ENCODE peak calls at places on chromosomes 1 and 21, in five cellular contexts. One of them, this sample, is unnamed.
A peak's percentile ranks its signal among the peaks of the same experiment; 100 is the strongest.

GRCh38 chr1:983736-984475 is 2.0 kb upstream of the PERM1 start:
- DNase-seq in PC-9: peak; percentile 55
- DNase-seq in nephron progenitor cell: peak; percentile 83
- DNase-seq in breast epithelium: no peak
- DNase-seq in spleen: peak; percentile 87
- DNase-seq in this sample: no peak

GRCh38 chr21:45022736-45023135 is 51.6 kb upstream of the ADARB1 start:
- DNase-seq in breast epithelium: no peak
- DNase-seq in spleen: peak; percentile 48
- DNase-seq in PC-9: no peak
- DNase-seq in nephron progenitor cell: no peak
- DNase-seq in this sample: no peak

GRCh38 chr1:1069711-1070676 is 4.1 kb downstream of the RNF223 start:
- DNase-seq in nephron progenitor cell: peak; percentile 69
- DNase-seq in spleen: peak; percentile 89
- DNase-seq in PC-9: peak; percentile 86
- DNase-seq in breast epithelium: no peak
- DNase-seq in this sample: no peak

GRCh38 chr1:81174052-81174451 is 626.7 kb upstream of the ADGRL2 start:
- DNase-seq in breast epithelium: no peak
- DNase-seq in PC-9: peak; percentile 29
- DNase-seq in spleen: no peak
- DNase-seq in nephron progenitor cell: no peak
- DNase-seq in this sample: no peak

GRCh38 chr1:76279387-76279748 is 204.8 kb downstream of the ST6GALNAC3 start:
- DNase-seq in spleen: no peak
- DNase-seq in PC-9: no peak
- DNase-seq in breast epithelium: no peak
- DNase-seq in nephron progenitor cell: no peak
- DNase-seq in this sample: no peak

GRCh38 chr21:23612210-23612609 is 1995.1 kb downstream of the MRPL39 start:
- DNase-seq in spleen: no peak
- DNase-seq in breast epithelium: no peak
- DNase-seq in nephron progenitor cell: no peak
- DNase-seq in PC-9: no peak
- DNase-seq in this sample: no peak

GRCh38 chr1:67404212-67404620 is 26.0 kb downstream of the SERBP1 start:
- DNase-seq in PC-9: no peak
- DNase-seq in nephron progenitor cell: no peak
- DNase-seq in breast epithelium: no peak
- DNase-seq in spleen: no peak
- DNase-seq in this sample: peak; percentile 14

GRCh38 chr21:36471254-36471723 is 8.6 kb downstream of the CLDN14 start:
- DNase-seq in breast epithelium: no peak
- DNase-seq in nephron progenitor cell: no peak
- DNase-seq in spleen: no peak
- DNase-seq in PC-9: peak; percentile 11
- DNase-seq in this sample: no peak

GRCh38 chr1:182615468-182616129 is 11.4 kb upstream of the RGS16 start:
- DNase-seq in PC-9: no peak
- DNase-seq in breast epithelium: peak; percentile 55
- DNase-seq in nephron progenitor cell: no peak
- DNase-seq in spleen: no peak
- DNase-seq in this sample: peak; percentile 36

GRCh38 chr1:40877681-40878080 is 15.5 kb upstream of the CITED4 start:
- DNase-seq in nephron progenitor cell: peak; percentile 35
- DNase-seq in PC-9: peak; percentile 82
- DNase-seq in breast epithelium: peak; percentile 91
- DNase-seq in spleen: peak; percentile 75
- DNase-seq in this sample: peak; percentile 92

GRCh38 chr1:66070491-66070890 is 277.8 kb downstream of the PDE4B start:
- DNase-seq in PC-9: no peak
- DNase-seq in breast epithelium: no peak
- DNase-seq in spleen: no peak
- DNase-seq in nephron progenitor cell: no peak
- DNase-seq in this sample: peak; percentile 17

GRCh38 chr1:200090252-200091159 is 63.0 kb downstream of the NR5A2 start:
- DNase-seq in breast epithelium: no peak
- DNase-seq in spleen: no peak
- DNase-seq in PC-9: no peak
- DNase-seq in nephron progenitor cell: no peak
- DNase-seq in this sample: no peak

GRCh38 chr21:32278068-32278467 is 781 bp downstream of the MIS18A start:
- DNase-seq in spleen: no peak
- DNase-seq in PC-9: no peak
- DNase-seq in nephron progenitor cell: no peak
- DNase-seq in breast epithelium: no peak
- DNase-seq in this sample: no peak

GRCh38 chr1:11788549-11789053 is 17.2 kb downstream of the MTHFR start:
- DNase-seq in nephron progenitor cell: no peak
- DNase-seq in PC-9: no peak
- DNase-seq in spleen: peak; percentile 71
- DNase-seq in breast epithelium: no peak
- DNase-seq in this sample: no peak

GRCh38 chr1:59100975-59101374 is 195.9 kb upstream of the FGGY start:
- DNase-seq in PC-9: no peak
- DNase-seq in spleen: no peak
- DNase-seq in nephron progenitor cell: no peak
- DNase-seq in breast epithelium: no peak
- DNase-seq in this sample: peak; percentile 29

GRCh38 chr1:178344513-178345077 is 152.2 kb downstream of the CLEC20A start:
- DNase-seq in PC-9: peak; percentile 23
- DNase-seq in spleen: no peak
- DNase-seq in breast epithelium: no peak
- DNase-seq in nephron progenitor cell: no peak
- DNase-seq in this sample: peak; percentile 97

GRCh38 chr1:173016409-173016808 is 34.3 kb downstream of the TNFSF18 start:
- DNase-seq in PC-9: no peak
- DNase-seq in nephron progenitor cell: no peak
- DNase-seq in spleen: no peak
- DNase-seq in breast epithelium: no peak
- DNase-seq in this sample: no peak

GRCh38 chr1:46133181-46133658 is 791 bp upstream of the PIK3R3 start:
- DNase-seq in nephron progenitor cell: no peak
- DNase-seq in PC-9: no peak
- DNase-seq in spleen: peak; percentile 93
- DNase-seq in breast epithelium: no peak
- DNase-seq in this sample: no peak

GRCh38 chr1:6299557-6300165 is 38.8 kb upstream of the GPR153 start:
- DNase-seq in spleen: no peak
- DNase-seq in PC-9: no peak
- DNase-seq in breast epithelium: no peak
- DNase-seq in nephron progenitor cell: no peak
- DNase-seq in this sample: no peak

GRCh38 chr1:54095543-54096286 is 42.3 kb downstream of the TCEANC2 start:
- DNase-seq in nephron progenitor cell: no peak
- DNase-seq in PC-9: no peak
- DNase-seq in breast epithelium: no peak
- DNase-seq in spleen: no peak
- DNase-seq in this sample: no peak

GRCh38 chr1:155003227-155003765 is 694 bp downstream of the ZBTB7B start:
- DNase-seq in nephron progenitor cell: peak; percentile 59
- DNase-seq in breast epithelium: no peak
- DNase-seq in spleen: peak; percentile 88
- DNase-seq in PC-9: no peak
- DNase-seq in this sample: no peak

GRCh38 chr1:20867062-20867461 is 80.0 kb upstream of the HP1BP3 start:
- DNase-seq in spleen: no peak
- DNase-seq in nephron progenitor cell: no peak
- DNase-seq in PC-9: no peak
- DNase-seq in breast epithelium: no peak
- DNase-seq in this sample: no peak

GRCh38 chr1:114457675-114458074 is 53.3 kb downstream of the TRIM33 start:
- DNase-seq in PC-9: no peak
- DNase-seq in breast epithelium: no peak
- DNase-seq in spleen: no peak
- DNase-seq in nephron progenitor cell: no peak
- DNase-seq in this sample: no peak

GRCh38 chr1:28417441-28418277 is 48.1 kb downstream of the PHACTR4 start:
- DNase-seq in spleen: no peak
- DNase-seq in nephron progenitor cell: no peak
- DNase-seq in breast epithelium: no peak
- DNase-seq in PC-9: peak; percentile 58
- DNase-seq in this sample: peak; percentile 71

GRCh38 chr1:147515046-147515869 is 26.0 kb upstream of the BCL9 start:
- DNase-seq in spleen: no peak
- DNase-seq in breast epithelium: no peak
- DNase-seq in nephron progenitor cell: no peak
- DNase-seq in PC-9: peak; percentile 48
- DNase-seq in this sample: peak; percentile 73

GRCh38 chr1:204576422-204576821 is 60.2 kb downstream of the MDM4 start:
- DNase-seq in breast epithelium: no peak
- DNase-seq in spleen: no peak
- DNase-seq in nephron progenitor cell: no peak
- DNase-seq in PC-9: no peak
- DNase-seq in this sample: no peak

GRCh38 chr1:27971674-27972073 is 11.9 kb downstream of the XKR8 start:
- DNase-seq in PC-9: no peak
- DNase-seq in spleen: no peak
- DNase-seq in breast epithelium: no peak
- DNase-seq in nephron progenitor cell: no peak
- DNase-seq in this sample: peak; percentile 53

GRCh38 chr1:145962157-145963102 is 1.9 kb downstream of the ANKRD34A start:
- DNase-seq in spleen: peak; percentile 85
- DNase-seq in PC-9: no peak
- DNase-seq in nephron progenitor cell: peak; percentile 28
- DNase-seq in breast epithelium: no peak
- DNase-seq in this sample: no peak

GRCh38 chr1:154466879-154467767 is 34.9 kb upstream of the TDRD10 start:
- DNase-seq in PC-9: no peak
- DNase-seq in breast epithelium: no peak
- DNase-seq in nephron progenitor cell: no peak
- DNase-seq in spleen: peak; percentile 29
- DNase-seq in this sample: peak; percentile 41

GRCh38 chr21:35924714-35925301 is 135.5 kb downstream of the SETD4 start:
- DNase-seq in PC-9: no peak
- DNase-seq in breast epithelium: no peak
- DNase-seq in spleen: no peak
- DNase-seq in nephron progenitor cell: no peak
- DNase-seq in this sample: peak; percentile 60

GRCh38 chr1:81607886-81608285 is 192.8 kb upstream of the ADGRL2 start:
- DNase-seq in PC-9: no peak
- DNase-seq in spleen: no peak
- DNase-seq in breast epithelium: no peak
- DNase-seq in nephron progenitor cell: no peak
- DNase-seq in this sample: no peak

GRCh38 chr1:36014722-36015220 is 69.1 kb upstream of the TEKT2 start:
- DNase-seq in breast epithelium: no peak
- DNase-seq in nephron progenitor cell: no peak
- DNase-seq in spleen: no peak
- DNase-seq in PC-9: no peak
- DNase-seq in this sample: peak; percentile 65

GRCh38 chr1:152052606-152053005 is 15.8 kb upstream of the S100A11 start:
- DNase-seq in PC-9: peak; percentile 79
- DNase-seq in breast epithelium: peak; percentile 82
- DNase-seq in nephron progenitor cell: peak; percentile 91
- DNase-seq in spleen: peak; percentile 93
- DNase-seq in this sample: peak; percentile 85
- TF ChIP-seq CTCF in PC-9: peak; percentile 95
- TF ChIP-seq CTCF in breast epithelium: peak; percentile 94
- TF ChIP-seq CTCF in nephron progenitor cell: peak; percentile 91
- TF ChIP-seq CTCF in spleen: peak; percentile 88
- TF ChIP-seq CTCF in this sample: peak; percentile 87

GRCh38 chr1:3352084-3352951 is 102.1 kb upstream of the ARHGEF16 start:
- DNase-seq in spleen: no peak
- DNase-seq in nephron progenitor cell: peak; percentile 54
- DNase-seq in breast epithelium: no peak
- DNase-seq in PC-9: no peak
- DNase-seq in this sample: peak; percentile 52

GRCh38 chr1:3351300-3352083 is 103.0 kb upstream of the ARHGEF16 start:
- DNase-seq in breast epithelium: no peak
- DNase-seq in spleen: no peak
- DNase-seq in PC-9: no peak
- DNase-seq in nephron progenitor cell: no peak
- DNase-seq in this sample: no peak

GRCh38 chr1:3349161-3349967 is 105.1 kb upstream of the ARHGEF16 start:
- DNase-seq in spleen: no peak
- DNase-seq in PC-9: peak; percentile 47
- DNase-seq in nephron progenitor cell: peak; percentile 60
- DNase-seq in breast epithelium: no peak
- DNase-seq in this sample: peak; percentile 17

GRCh38 chr1:3349968-3350299 is 104.5 kb upstream of the ARHGEF16 start:
- DNase-seq in spleen: no peak
- DNase-seq in breast epithelium: no peak
- DNase-seq in PC-9: no peak
- DNase-seq in nephron progenitor cell: no peak
- DNase-seq in this sample: no peak

GRCh38 chr1:3350441-3351261 is 103.8 kb upstream of the ARHGEF16 start:
- DNase-seq in breast epithelium: no peak
- DNase-seq in spleen: no peak
- DNase-seq in PC-9: no peak
- DNase-seq in nephron progenitor cell: no peak
- DNase-seq in this sample: no peak
- TF ChIP-seq CTCF in breast epithelium: no peak
- TF ChIP-seq CTCF in spleen: no peak
- TF ChIP-seq CTCF in PC-9: no peak
- TF ChIP-seq CTCF in nephron progenitor cell: no peak
- TF ChIP-seq CTCF in this sample: no peak

DNA sequence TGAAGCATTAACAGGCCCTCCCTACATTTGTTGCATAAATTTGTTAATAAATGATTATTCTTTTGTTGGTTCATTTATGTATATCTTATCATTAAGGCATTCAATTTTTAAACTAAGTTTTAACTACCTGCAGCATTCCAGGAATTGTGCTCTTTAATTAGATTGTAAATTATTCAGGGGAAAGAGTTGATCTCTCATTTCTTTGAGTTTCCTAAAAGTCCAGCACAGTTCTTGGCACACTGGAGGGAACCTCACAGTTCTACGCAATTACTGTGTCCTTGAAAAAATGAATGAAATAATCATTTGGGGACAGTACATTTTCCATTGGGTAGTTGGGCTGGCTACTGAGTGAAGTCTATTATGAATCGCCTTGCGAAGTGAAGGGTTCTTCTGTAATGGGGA is 493 bp upstream of the STXBP3 start:
- DNase-seq in spleen: no peak
- DNase-seq in breast epithelium: no peak
- DNase-seq in PC-9: no peak
- DNase-seq in nephron progenitor cell: no peak
- DNase-seq in this sample: no peak
- TF ChIP-seq CTCF in spleen: no peak
- TF ChIP-seq CTCF in breast epithelium: no peak
- TF ChIP-seq CTCF in PC-9: no peak
- TF ChIP-seq CTCF in nephron progenitor cell: no peak
- TF ChIP-seq CTCF in this sample: no peak

DNA sequence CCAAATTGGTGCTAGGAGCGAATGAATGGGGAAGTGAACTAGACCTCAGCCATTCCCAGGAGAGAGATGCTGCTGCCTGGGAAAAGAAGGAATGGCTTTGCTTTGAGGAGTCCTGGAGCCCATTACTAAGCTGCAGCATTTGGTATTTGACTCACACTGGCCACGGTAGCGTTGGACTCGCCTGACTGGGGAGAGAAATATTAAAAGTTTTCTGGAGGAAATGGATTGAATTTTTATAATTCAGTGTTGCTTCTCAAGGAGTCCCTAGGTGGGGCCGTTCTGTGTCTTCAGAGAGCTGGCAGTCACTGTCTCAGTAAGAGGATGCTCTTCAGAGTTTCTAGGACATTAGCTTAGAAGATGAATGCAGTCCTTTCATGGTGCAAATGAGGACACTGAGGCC is 40.2 kb downstream of the PIK3CD start:
- DNase-seq in nephron progenitor cell: no peak
- DNase-seq in spleen: no peak
- DNase-seq in breast epithelium: no peak
- DNase-seq in PC-9: no peak
- DNase-seq in this sample: no peak
- TF ChIP-seq CTCF in nephron progenitor cell: no peak
- TF ChIP-seq CTCF in spleen: no peak
- TF ChIP-seq CTCF in breast epithelium: no peak
- TF ChIP-seq CTCF in PC-9: no peak
- TF ChIP-seq CTCF in this sample: peak; percentile 0

This sample was measured in fibroblast of pulmonary artery.